ENCODE peak calls at places on chromosomes 2 and 18, in eight cellular contexts. G, D, F, O, R, Q, C and E are unnamed samples.

GRCh38 chr18:37465922-37466321 is 99.7 kb downstream of the CELF4 start:
- DNase-seq in C (no peak), Q (no peak), O (no peak), R (no peak), F (no peak), G (no peak), D (peak; percentile 70), E (no peak)

GRCh38 chr2:233042549-233042948 is 10.1 kb downstream of the NEU2 start:
- DNase-seq in O (no peak), Q (no peak), G (no peak), D (no peak), C (no peak), R (no peak), F (no peak), E (no peak)

GRCh38 chr2:28342081-28342967 is 50.3 kb upstream of the FOSL2 start:
- DNase-seq in C (peak; percentile 24), D (peak; percentile 43), Q (no peak), O (peak; percentile 89), F (no peak), G (peak; percentile 61), R (peak; percentile 93), E (no peak)

GRCh38 chr2:46351388-46352141 is 54.4 kb downstream of the EPAS1 start:
- DNase-seq in G (no peak), D (no peak), Q (no peak), O (no peak), R (no peak), F (no peak), C (no peak), E (no peak)

GRCh38 chr2:225841314-225841713 is 441.8 kb downstream of the NYAP2 start:
- DNase-seq in C (no peak), F (no peak), Q (no peak), O (peak; percentile 20), R (peak; percentile 48), G (no peak), D (no peak), E (no peak)

GRCh38 chr2:172698041-172698863 is 37.4 kb upstream of the RAPGEF4 start:
- DNase-seq in D (no peak), R (peak; percentile 87), C (no peak), G (peak; percentile 81), F (no peak), Q (peak; percentile 88), O (peak; percentile 91), E (peak; percentile 75)

GRCh38 chr2:191114403-191114886 is 36.3 kb downstream of the STAT4 start:
- DNase-seq in G (peak; percentile 8), C (no peak), R (peak; percentile 33), F (no peak), D (no peak), O (no peak), Q (no peak), E (no peak)

GRCh38 chr2:39524756-39525635 is 87.9 kb upstream of the MAP4K3 start:
- DNase-seq in G (no peak), Q (no peak), O (no peak), R (peak; percentile 52), C (no peak), D (no peak), F (no peak), E (no peak)

GRCh38 chr18:9552616-9553015 is 61.7 kb downstream of the PPP4R1 start:
- DNase-seq in D (no peak), R (no peak), Q (no peak), F (no peak), C (no peak), O (no peak), G (no peak), E (no peak)

GRCh38 chr18:49368876-49369440 is 91.5 kb downstream of the DYM start:
- DNase-seq in Q (no peak), G (no peak), D (no peak), C (peak; percentile 52), F (no peak), O (no peak), R (no peak), E (no peak)

GRCh38 chr2:205089958-205090357 is 544.7 kb downstream of the PARD3B start:
- DNase-seq in C (no peak), G (no peak), D (no peak), O (no peak), F (no peak), R (no peak), Q (no peak), E (no peak)

GRCh38 chr2:163491850-163492249 is 244.0 kb downstream of the FIGN start:
- DNase-seq in G (no peak), O (no peak), Q (no peak), F (no peak), C (no peak), D (no peak), R (no peak), E (no peak)

GRCh38 chr2:114685102-114685501 is 242.7 kb downstream of the DPP10 start:
- DNase-seq in F (no peak), G (no peak), O (no peak), C (no peak), D (no peak), R (no peak), Q (no peak), E (no peak)

GRCh38 chr2:29900971-29901633 is 20.3 kb downstream of the ALK start:
- DNase-seq in O (no peak), F (no peak), G (no peak), R (no peak), D (no peak), Q (no peak), C (no peak), E (no peak)

GRCh38 chr2:30217644-30218361 is 13.5 kb upstream of the LBH start:
- DNase-seq in G (no peak), D (no peak), F (no peak), C (no peak), O (peak; percentile 10), Q (peak; percentile 100), R (no peak), E (no peak)

GRCh38 chr2:120481446-120482194 is 135.7 kb downstream of the INHBB start:
- DNase-seq in Q (no peak), O (no peak), G (no peak), C (peak; percentile 59), D (no peak), R (no peak), F (no peak), E (no peak)